ENCODE peak calls at places on chromosome 16, in six cellular contexts. W is fibroblast of lung, I is OCI-LY7, S is PC-3, N is cardiac fibroblast, C is prostate gland. D is an unnamed sample.

GRCh38 chr16:19167710-19168172 is 299 bp upstream of the SYT17 start:
- DNase-seq in W (peak; percentile 58), I (peak; percentile 57), S (peak; percentile 79), N (peak; percentile 70), C (peak; percentile 71), D (peak; percentile 25)

GRCh38 chr16:19104591-19104990 is 9.2 kb upstream of the ITPRIPL2 start:
- DNase-seq in W (no peak), I (no peak), S (no peak), N (no peak), C (no peak), D (no peak)

GRCh38 chr16:81516478-81517149 is 72.0 kb downstream of the CMIP start:
- DNase-seq in W (no peak), I (no peak), S (no peak), N (no peak), C (no peak), D (peak; percentile 80)

GRCh38 chr16:68339214-68339613 is 28.4 kb downstream of the PRMT7 start:
- DNase-seq in W (no peak), I (no peak), S (no peak), N (no peak), C (no peak), D (no peak)

GRCh38 chr16:380837-381787 is 666 bp downstream of the PGAP6 start:
- DNase-seq in W (no peak), I (no peak), S (no peak), N (no peak), C (no peak), D (no peak)

GRCh38 chr16:23274968-23275367 is 27.1 kb upstream of the SCNN1B start:
- DNase-seq in W (no peak), I (no peak), S (peak; percentile 27), N (no peak), C (no peak), D (no peak)

GRCh38 chr16:84552135-84552534 is 47.7 kb upstream of the MEAK7 start:
- DNase-seq in W (no peak), I (no peak), S (no peak), N (no peak), C (no peak), D (no peak)

GRCh38 chr16:74296120-74296464 is 522 bp upstream of the PSMD7 start:
- DNase-seq in W (no peak), I (peak; percentile 65), S (no peak), N (no peak), C (no peak), D (no peak)

GRCh38 chr16:2787406-2787805 is at the start of gene PRSS33:
- DNase-seq in W (no peak), I (no peak), S (no peak), N (no peak), C (no peak), D (no peak)

GRCh38 chr16:12092347-12092882 is 115.9 kb downstream of the SNX29 start:
- DNase-seq in W (peak; percentile 94), I (no peak), S (peak; percentile 48), N (peak; percentile 73), C (no peak), D (peak; percentile 85)

GRCh38 chr16:4945560-4946502 is 8.9 kb upstream of the PPL start:
- DNase-seq in W (no peak), I (no peak), S (peak; percentile 94), N (peak; percentile 23), C (peak; percentile 39), D (peak; percentile 63)

GRCh38 chr16:4946917-4947316 is 10.0 kb upstream of the PPL start:
- DNase-seq in W (no peak), I (no peak), S (no peak), N (no peak), C (no peak), D (no peak)

GRCh38 chr16:4947722-4948503 is 10.2 kb upstream of the SEC14L5 start:
- DNase-seq in W (no peak), I (no peak), S (no peak), N (no peak), C (no peak), D (no peak)

GRCh38 chr16:4942481-4942880 is 5.5 kb upstream of the PPL start:
- DNase-seq in W (no peak), I (no peak), S (no peak), N (no peak), C (no peak), D (no peak)

DNA sequence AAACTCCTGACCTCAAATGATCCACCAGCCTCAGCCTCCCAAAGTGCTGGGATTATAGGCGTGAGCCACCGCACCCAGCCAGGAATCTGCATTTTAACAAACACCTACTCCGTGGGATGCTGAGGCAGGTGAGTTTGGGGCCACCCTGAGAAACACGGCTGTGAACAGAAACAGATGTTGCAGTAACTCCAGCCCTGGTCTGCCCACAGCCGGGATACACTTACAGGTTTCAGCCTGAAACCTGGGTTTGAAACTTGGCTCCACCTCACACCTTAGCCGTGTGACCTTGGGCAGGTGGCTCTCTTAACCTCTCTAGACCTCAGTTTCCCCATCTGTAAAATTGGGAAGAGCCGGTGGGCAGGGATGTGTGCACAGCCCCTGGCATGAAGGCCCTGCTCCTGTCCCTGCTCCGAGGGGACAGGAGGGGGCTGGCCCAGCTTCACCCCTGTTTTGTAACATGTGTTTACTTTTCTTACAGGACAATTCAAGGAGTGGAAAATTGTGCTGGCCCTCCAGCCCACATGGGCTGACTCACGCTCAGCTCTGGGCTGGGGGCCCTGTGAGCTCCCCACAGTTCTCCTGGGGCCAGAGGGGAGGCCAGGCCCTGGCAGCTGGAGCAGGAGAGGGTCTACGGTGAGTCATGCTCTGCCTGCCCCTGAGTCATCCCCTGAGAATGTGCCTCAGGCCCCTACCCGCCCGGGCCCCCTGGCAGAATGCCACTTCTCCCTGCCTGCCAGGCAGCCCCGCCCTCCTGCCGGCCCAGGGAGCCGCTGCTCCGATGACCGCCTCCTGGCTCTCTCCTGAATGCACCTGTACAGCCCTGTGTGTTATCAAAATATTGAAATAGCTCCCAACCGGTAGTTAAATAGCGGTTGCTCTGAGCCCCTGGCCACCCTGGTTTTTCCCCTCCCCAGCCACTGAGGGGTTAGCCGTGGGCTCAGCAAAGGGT is 7.7 kb upstream of the PPL start:
- DNase-seq in W (peak; percentile 97), I (no peak), S (peak; percentile 93), N (peak; percentile 99), C (peak; percentile 86), D (peak; percentile 99)
- H3K4me3 ChIP-seq in W (no peak overlapping the region), I (no peak overlapping the region), S (peak overlapping the region; percentile 38), N (no peak overlapping the region), C (no peak overlapping the region), D (no peak overlapping the region)

DNA sequence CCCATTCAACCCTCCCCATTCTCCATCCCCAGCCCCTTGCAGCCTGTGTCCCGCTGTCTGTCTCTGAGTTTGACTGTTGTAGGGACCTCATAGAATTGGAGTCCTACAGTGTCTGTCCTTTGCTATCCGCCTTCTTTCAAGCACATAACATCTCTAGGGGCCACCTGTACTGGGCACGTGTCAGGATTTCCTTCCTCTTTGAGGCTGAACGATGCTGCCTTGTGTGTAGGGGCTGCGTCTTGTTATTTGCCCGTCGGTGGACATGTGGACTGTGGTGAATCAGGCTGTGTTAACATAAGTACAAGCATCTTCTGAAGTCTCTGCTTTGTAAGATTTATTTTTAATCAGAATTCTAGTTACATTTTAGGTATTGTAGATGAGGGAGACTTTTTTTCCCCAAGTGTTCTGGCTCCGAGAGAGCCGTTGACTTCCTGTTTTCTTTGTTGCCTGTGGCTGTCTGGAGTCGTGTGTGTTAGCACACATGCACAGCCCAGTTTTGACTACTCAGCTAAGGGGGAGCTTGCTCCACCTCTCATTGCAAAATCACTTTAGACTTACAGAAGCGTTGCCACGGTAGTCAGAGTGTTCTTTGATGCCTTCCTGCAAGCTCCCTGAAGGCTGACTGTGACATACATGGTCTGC is 26.1 kb downstream of the SPG7 start:
- DNase-seq in W (no peak), I (peak; percentile 56), S (no peak), N (peak; percentile 69), C (no peak), D (no peak)
- TF ChIP-seq CTCF in W (no peak), I (no peak), S (no peak), N (no peak), C (no peak), D (no peak)

DNA sequence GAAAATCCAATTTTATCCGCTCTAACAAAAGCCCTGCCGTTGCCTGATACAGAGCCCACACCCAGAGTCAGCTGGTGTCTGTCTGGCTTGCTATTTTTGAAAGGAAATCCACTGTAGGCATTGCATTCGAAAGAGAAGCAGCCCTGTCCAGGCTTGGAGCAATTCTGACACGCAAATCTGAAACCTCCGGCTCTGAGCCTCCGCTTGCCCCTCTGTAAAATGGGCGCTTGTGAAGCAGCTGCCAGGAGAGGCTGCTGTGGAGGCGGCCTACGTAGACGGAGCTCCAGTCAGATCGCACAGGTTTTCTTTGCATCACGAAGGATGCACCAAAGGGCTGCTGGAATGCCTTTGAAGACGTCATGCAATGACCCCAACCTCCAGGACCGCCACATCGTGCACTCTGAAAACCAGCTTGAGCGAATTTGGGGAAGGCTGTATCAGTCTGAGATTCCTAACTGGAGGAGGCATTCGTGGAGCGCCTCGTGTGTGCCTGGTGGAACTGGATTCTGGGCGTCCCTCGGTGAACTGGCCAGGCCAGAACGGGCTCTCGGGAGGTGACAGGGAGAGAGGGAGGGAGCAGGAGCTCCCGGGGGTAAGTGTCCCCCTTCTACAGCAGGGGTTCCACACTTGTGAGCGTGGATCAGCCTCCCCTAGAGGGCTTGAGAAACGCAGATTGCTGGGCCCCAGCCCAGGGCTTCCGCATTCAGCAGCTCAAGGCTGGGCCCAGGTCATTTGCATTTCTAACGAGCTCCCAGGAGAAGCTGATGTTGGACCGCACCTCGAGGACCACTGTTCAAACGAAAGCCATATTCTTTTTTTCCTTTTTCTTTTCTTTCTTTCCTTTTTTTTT is 215.5 kb downstream of the MRTFB start:
- DNase-seq in W (peak; percentile 33), I (peak; percentile 75), S (no peak), N (peak; percentile 57), C (no peak), D (no peak)
- H3K4me3 ChIP-seq in W (peak overlapping the region; percentile 86), I (peak overlapping the region; percentile 76), S (peak overlapping the region; percentile 98), N (peak overlapping the region; percentile 43), C (peak overlapping the region; percentile 79), D (peak overlapping the region; percentile 47)

DNA sequence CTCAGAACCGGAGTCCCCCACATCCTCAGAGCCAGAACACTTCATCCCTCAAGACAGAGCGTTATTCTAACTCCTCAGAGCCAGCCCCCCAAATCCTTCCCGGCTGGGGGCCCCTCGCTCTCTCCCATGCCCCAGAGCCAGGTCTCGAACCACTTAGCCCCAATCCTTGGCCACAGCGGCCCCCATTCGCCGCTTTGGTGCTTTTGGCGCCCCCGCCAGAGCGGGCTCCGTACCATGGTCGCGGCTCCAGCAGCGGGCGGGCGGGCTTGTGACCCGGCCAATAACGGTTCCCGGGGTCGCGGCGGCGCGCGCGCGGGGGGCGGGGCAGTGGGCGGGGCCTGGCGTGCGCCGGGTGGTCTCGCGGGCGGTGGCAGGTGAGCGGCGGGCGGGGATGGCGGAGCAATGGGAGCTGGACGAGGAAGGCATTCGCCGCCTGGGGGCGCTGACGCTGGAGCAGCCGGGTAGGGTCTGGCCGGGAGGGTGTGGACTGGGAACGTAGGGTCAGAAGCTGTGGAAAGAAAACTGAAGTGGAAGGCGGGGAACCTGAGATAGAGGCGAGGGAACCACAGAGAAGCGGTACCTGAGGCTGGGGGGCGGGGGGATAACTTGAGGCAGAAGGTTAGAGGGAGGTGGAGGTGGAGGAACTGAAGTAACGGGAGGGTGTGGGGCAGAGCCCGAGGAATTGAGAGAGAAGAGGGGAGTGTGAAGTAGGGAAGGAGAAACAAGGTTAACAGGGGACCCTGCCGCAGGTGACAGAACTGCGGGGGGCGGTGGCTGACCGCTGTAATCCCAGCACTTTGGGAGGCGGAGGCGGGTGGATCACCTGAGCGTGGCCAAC is at the start of the genes KCTD19 and LRRC36:
- DNase-seq in W (no peak), I (no peak), S (no peak), N (no peak), C (peak; percentile 35), D (no peak)
- TF ChIP-seq CTCF in W (peak; percentile 49), I (peak; percentile 40), S (no peak), N (peak; percentile 19), C (no peak), D (peak; percentile 23)